ENCODE peak calls at places on chromosomes 16 and 17, in four cellular contexts. One of them, this sample, is unnamed.

GRCh38 chr17:43905985-43906852 is 1.1 kb downstream of the MPP2 start:
- DNase-seq in NCI-H1417: peak; percentile 86
- DNase-seq in EH: peak; percentile 67
- DNase-seq in aorta: peak; percentile 88
- DNase-seq in this sample: peak; percentile 46

GRCh38 chr17:36590082-36590481 is 1.6 kb upstream of the DHRS11 start:
- DNase-seq in NCI-H1417: no peak
- DNase-seq in EH: no peak
- DNase-seq in aorta: no peak
- DNase-seq in this sample: peak; percentile 46

GRCh38 chr16:77890075-77890474 is 101.7 kb downstream of the VAT1L start:
- DNase-seq in aorta: no peak
- DNase-seq in EH: no peak
- DNase-seq in NCI-H1417: no peak
- DNase-seq in this sample: no peak

GRCh38 chr17:38911081-38911730 is 14.2 kb upstream of the LASP1NB start:
- DNase-seq in aorta: peak; percentile 35
- DNase-seq in NCI-H1417: no peak
- DNase-seq in EH: no peak
- DNase-seq in this sample: no peak

GRCh38 chr16:35692824-35693223 is 2233.4 kb downstream of the TP53TG3F start:
- DNase-seq in NCI-H1417: no peak
- DNase-seq in aorta: no peak
- DNase-seq in EH: no peak
- DNase-seq in this sample: no peak

GRCh38 chr17:35373984-35374765 is 754 bp upstream of the SLFN11 start:
- DNase-seq in NCI-H1417: peak; percentile 75
- DNase-seq in aorta: peak; percentile 78
- DNase-seq in EH: peak; percentile 63
- DNase-seq in this sample: peak; percentile 66

GRCh38 chr17:39753514-39754160 is 15.9 kb downstream of the GRB7 start:
- DNase-seq in NCI-H1417: peak; percentile 92
- DNase-seq in EH: peak; percentile 34
- DNase-seq in aorta: peak; percentile 72
- DNase-seq in this sample: no peak

GRCh38 chr16:71626018-71626857 is at the start of gene MARVELD3:
- DNase-seq in aorta: peak; percentile 52
- DNase-seq in EH: no peak
- DNase-seq in NCI-H1417: peak; percentile 80
- DNase-seq in this sample: no peak

GRCh38 chr16:67339453-67339852 is 12.8 kb downstream of the LRRC36 start:
- DNase-seq in EH: peak; percentile 47
- DNase-seq in aorta: no peak
- DNase-seq in NCI-H1417: no peak
- DNase-seq in this sample: peak; percentile 39

GRCh38 chr16:15592324-15592723 is 50.6 kb downstream of the MARF1 start:
- DNase-seq in aorta: no peak
- DNase-seq in NCI-H1417: no peak
- DNase-seq in EH: no peak
- DNase-seq in this sample: no peak

GRCh38 chr16:89193021-89193575 is 7.2 kb downstream of the SLC22A31 start:
- DNase-seq in EH: peak; percentile 70
- DNase-seq in aorta: peak; percentile 85
- DNase-seq in NCI-H1417: peak; percentile 53
- DNase-seq in this sample: no peak

GRCh38 chr17:42321555-42321954 is 33.3 kb downstream of the STAT5A start:
- DNase-seq in EH: no peak
- DNase-seq in NCI-H1417: no peak
- DNase-seq in aorta: no peak
- DNase-seq in this sample: no peak

GRCh38 chr17:44375196-44376017 is 11.8 kb upstream of the FAM171A2 start:
- DNase-seq in aorta: no peak
- DNase-seq in EH: no peak
- DNase-seq in NCI-H1417: no peak
- DNase-seq in this sample: no peak

GRCh38 chr17:75876938-75877751 is 1.2 kb downstream of the TRIM47 start:
- DNase-seq in aorta: peak; percentile 96
- DNase-seq in NCI-H1417: peak; percentile 70
- DNase-seq in EH: peak; percentile 94
- DNase-seq in this sample: peak; percentile 94

GRCh38 chr16:12500771-12501170 is 302.9 kb downstream of the CPPED1 start:
- DNase-seq in EH: no peak
- DNase-seq in NCI-H1417: peak; percentile 9
- DNase-seq in aorta: peak; percentile 50
- DNase-seq in this sample: no peak

GRCh38 chr17:45870342-45870974 is 23.9 kb upstream of the MAPT start:
- DNase-seq in aorta: no peak
- DNase-seq in NCI-H1417: no peak
- DNase-seq in EH: no peak
- DNase-seq in this sample: no peak

This sample was measured in M059J.